ENCODE peak calls at places on chromosomes 1 and 21, in five cellular contexts. V is psoas muscle, F is HCT116, B is cardiac muscle cell, K is neural progenitor cell. A is an unnamed sample. For H3K4me1 and H3K27me3, the result is how much of the 10 kb centered on the place peaks cover.

GRCh38 chr1:209652121-209652742 is at the start of gene LAMB3:
- DNase-seq in F (peak), K (no peak), B (no peak), V (no peak), A (peak)

GRCh38 chr1:93056649-93057048 is 22.4 kb upstream of the MTF2 start:
- DNase-seq in V (no peak), F (no peak), K (no peak), B (no peak), A (no peak)

GRCh38 chr1:184755226-184756065 is 788 bp upstream of the EDEM3 start:
- DNase-seq in B (peak), K (peak), F (no peak), V (no peak), A (peak)

GRCh38 chr1:226552061-226552460 is 3.5 kb downstream of the STUM start:
- DNase-seq in F (no peak), K (no peak), V (no peak), B (no peak), A (no peak)

GRCh38 chr1:238690415-238690814 is 696.0 kb upstream of the CHRM3 start:
- DNase-seq in V (no peak), B (peak), K (no peak), F (no peak), A (no peak)

GRCh38 chr1:47407481-47407880 is 8.6 kb upstream of the FOXE3 start:
- DNase-seq in B (no peak), K (no peak), V (no peak), F (no peak), A (no peak)

GRCh38 chr1:101366513-101367215 is 129.8 kb downstream of the S1PR1 start:
- DNase-seq in F (no peak), B (peak), V (no peak), K (no peak), A (no peak)

GRCh38 chr1:219993554-219994433 is 52.5 kb downstream of the EPRS1 start:
- DNase-seq in B (no peak), F (no peak), V (no peak), K (no peak), A (no peak)

GRCh38 chr1:231850786-231851185 is 224.2 kb downstream of the DISC1 start:
- DNase-seq in V (no peak), K (no peak), F (no peak), B (peak), A (no peak)

GRCh38 chr1:38027201-38028104 is 14.9 kb downstream of the UTP11 start:
- DNase-seq in B (no peak), F (no peak), V (no peak), K (no peak), A (no peak)

GRCh38 chr1:46539968-46540367 is 11.5 kb downstream of the KNCN start:
- DNase-seq in F (no peak), B (peak), V (no peak), K (no peak), A (no peak)

GRCh38 chr1:23291706-23292105 is 52.4 kb downstream of the HNRNPR start:
- DNase-seq in F (no peak), K (no peak), B (no peak), V (no peak), A (no peak)

GRCh38 chr1:36511804-36512798 is 29.4 kb upstream of the CSF3R start:
- DNase-seq in K (no peak), V (no peak), F (no peak), B (no peak), A (no peak)

GRCh38 chr1:92882817-92883216 is 51.0 kb downstream of the RPL5 start:
- DNase-seq in F (no peak), K (no peak), V (no peak), B (no peak), A (no peak)

GRCh38 chr1:92442351-92442750 is 44.4 kb downstream of the GFI1 start:
- DNase-seq in F (no peak), K (no peak), B (no peak), V (no peak), A (no peak)

GRCh38 chr1:48936436-48936835 is 159.7 kb upstream of the BEND5 start:
- DNase-seq in K (no peak), V (no peak), F (no peak), B (no peak), A (no peak)

GRCh38 chr1:111507411-111508201 is 4.2 kb upstream of the ADORA3 start:
- DNase-seq in B (peak), K (peak), F (no peak), V (peak), A (peak)

GRCh38 chr1:190303501-190303900 is 174.2 kb downstream of the BRINP3 start:
- DNase-seq in F (no peak), K (no peak), V (no peak), B (no peak), A (no peak)

GRCh38 chr21:42731264-42732032 is 78.0 kb downstream of the PDE9A start:
- DNase-seq in V (no peak), F (peak), B (no peak), K (no peak), A (no peak)

GRCh38 chr1:204711103-204711946 is 25.8 kb upstream of the LRRN2 start:
- DNase-seq in B (peak), K (no peak), F (no peak), V (no peak), A (no peak)

GRCh38 chr21:26686278-26686677 is 113.2 kb upstream of the CYYR1 start:
- DNase-seq in V (no peak), K (no peak), F (no peak), B (peak), A (no peak)

GRCh38 chr1:107687846-107688753 is 276.9 kb downstream of the VAV3 start:
- DNase-seq in B (peak), V (no peak), K (no peak), F (no peak), A (no peak)

GRCh38 chr1:47906009-47906432 is 91.2 kb downstream of the TRABD2B start:
- DNase-seq in F (peak), B (peak), V (no peak), K (no peak), A (no peak)

GRCh38 chr1:44267438-44267837 is 54.2 kb downstream of the DMAP1 start:
- DNase-seq in B (no peak), V (no peak), F (no peak), K (no peak), A (peak)

GRCh38 chr1:110523011-110523410 is 4.0 kb upstream of the KCNA10 start:
- DNase-seq in K (no peak), F (no peak), V (no peak), B (no peak), A (no peak)

GRCh38 chr1:32769524-32770220 is 47.5 kb downstream of the YARS1 start:
- DNase-seq in B (peak), K (no peak), F (peak), V (peak), A (no peak)

GRCh38 chr1:219963432-219963831 is 35.1 kb upstream of the SLC30A10 start:
- DNase-seq in F (no peak), B (no peak), K (no peak), V (no peak), A (no peak)

GRCh38 chr1:205812271-205812877 is 624 bp downstream of the SLC41A1 start:
- DNase-seq in K (peak), F (no peak), V (no peak), B (peak), A (no peak)

GRCh38 chr1:168504064-168504837 is 39.5 kb downstream of the XCL2 start:
- DNase-seq in F (no peak), B (peak), K (no peak), V (peak), A (no peak)

GRCh38 chr1:244835276-244836134 is at the start of gene COX20:
- DNase-seq in B (peak), F (peak), K (peak), V (peak), A (peak)

GRCh38 chr21:26115899-26116298 is 54.7 kb downstream of the APP start:
- DNase-seq in F (no peak), B (peak), K (no peak), V (no peak), A (no peak)

GRCh38 chr1:93963585-93963984 is 54.4 kb upstream of the GCLM start:
- DNase-seq in K (no peak), V (no peak), B (peak), F (no peak), A (no peak)

GRCh38 chr1:230867119-230867902 is 1.0 kb downstream of the C1orf198 start:
- DNase-seq in K (no peak), B (no peak), F (no peak), V (no peak), A (no peak)

GRCh38 chr1:111734426-111734825 is 4.8 kb downstream of the INKA2 start:
- DNase-seq in F (no peak), V (no peak), K (no peak), B (no peak), A (no peak)

DNA sequence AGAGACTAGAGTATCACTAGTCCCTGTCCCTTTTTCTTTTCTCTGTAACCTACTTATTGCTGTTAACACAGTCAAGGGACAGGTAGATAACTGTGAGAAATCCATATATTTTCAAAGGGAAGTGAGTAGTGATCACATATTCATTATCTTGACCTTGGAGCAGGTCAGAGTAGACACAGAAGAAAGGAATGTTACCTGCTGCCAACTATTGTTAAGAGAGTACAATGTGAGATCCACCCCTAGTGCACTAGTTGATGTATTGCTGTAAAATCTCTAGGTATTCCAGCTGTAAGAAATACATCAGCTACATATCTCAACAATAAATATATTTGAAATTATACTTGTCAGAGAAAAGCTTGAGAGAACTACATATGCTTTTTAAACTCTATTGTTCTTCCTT is 68.7 kb upstream of the ADGRL2 start:
- DNase-seq in B (peak), F (no peak), K (no peak), V (no peak), A (no peak)
- TF ChIP-seq CTCF in B (no peak), F (no peak), K (no peak), V (no peak), A (no peak)

DNA sequence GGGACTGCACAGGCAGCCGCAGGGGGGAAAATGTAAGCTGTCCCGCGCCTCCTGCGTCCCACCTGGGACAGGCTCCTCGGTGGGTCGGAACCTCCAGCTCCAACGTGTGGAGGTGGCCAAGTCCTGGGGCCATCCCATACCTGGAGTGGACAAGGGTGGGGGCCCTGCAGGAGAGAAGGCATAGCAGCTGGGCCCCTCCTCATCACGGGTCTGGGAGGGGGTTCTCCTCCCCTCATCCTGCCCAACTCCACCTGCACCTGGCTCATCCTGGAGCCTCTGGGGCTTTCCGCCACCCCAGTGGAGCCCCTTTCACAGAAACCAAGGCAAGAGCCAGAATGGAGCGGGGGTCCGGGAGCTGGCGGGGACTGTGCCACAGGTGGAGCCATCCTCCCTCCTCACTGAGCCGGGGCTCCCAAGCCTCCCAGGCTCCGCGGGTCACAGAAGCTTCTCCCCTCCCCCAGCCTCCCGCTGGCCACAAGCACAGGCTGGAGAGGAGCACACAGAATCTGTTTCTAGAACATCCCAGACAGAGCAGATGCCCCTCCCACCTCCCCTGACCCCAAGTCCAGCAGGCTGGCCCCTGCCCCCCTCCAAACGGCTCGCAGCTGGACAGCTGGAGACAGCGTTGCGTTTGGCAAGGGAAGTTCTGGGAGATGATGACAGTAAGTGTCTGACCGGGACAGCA is 65.8 kb downstream of the MEGF6 start:
- DNase-seq in B (peak), K (peak), F (no peak), V (no peak), A (no peak)
- H3K4me1 ChIP-seq in B (under half), K (under half), F (under half), V (under half), A (under half)

GRCh38 chr1:87916965-87917364 is 588.3 kb downstream of the LMO4 start:
- DNase-seq in F (no peak), K (no peak), B (peak), V (no peak), A (no peak)
- H3K27me3 ChIP-seq in F (under half), K (under half), B (under half), V (under half), A (under half)

DNA sequence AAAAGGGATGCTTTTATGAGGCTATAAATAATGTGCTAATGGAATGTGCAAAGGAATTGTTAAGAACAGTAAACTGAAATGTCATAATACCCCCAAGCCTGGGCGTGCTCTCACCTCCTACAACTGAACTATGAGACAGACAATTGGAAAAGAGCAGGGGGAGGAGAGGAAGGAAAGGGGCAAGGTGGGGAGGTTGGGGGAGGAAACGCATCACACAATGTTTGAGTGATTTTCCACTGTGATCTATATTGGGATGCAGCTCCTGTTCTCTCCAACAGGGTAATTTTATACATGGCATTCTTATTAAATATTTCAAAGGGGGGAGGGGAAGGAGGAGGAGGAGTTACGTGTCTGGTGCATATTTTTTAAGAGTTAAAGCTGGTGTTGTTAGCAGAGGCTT is 107.6 kb upstream of the ESRRG start:
- DNase-seq in F (no peak), B (no peak), V (no peak), K (no peak), A (no peak)
- TF ChIP-seq CTCF in F (no peak), B (no peak), V (no peak), K (no peak), A (no peak)

GRCh38 chr1:56548566-56548965 is 30.8 kb downstream of the PLPP3 start:
- DNase-seq in B (no peak), F (no peak), K (no peak), V (no peak), A (no peak)
- H3K4me1 ChIP-seq in B (under half), F (under half), K (half or more), V (half or more), A (under half)

GRCh38 chr1:18537386-18538306 is 56.9 kb downstream of the KLHDC7A start:
- DNase-seq in K (no peak), V (no peak), B (no peak), F (no peak), A (no peak)
- H3K27me3 ChIP-seq in K (under half), V (under half), B (under half), F (half or more), A (under half)

GRCh38 chr1:24321712-24322635 is 2.8 kb downstream of the GRHL3 start:
- DNase-seq in F (peak), V (peak), B (peak), K (peak), A (peak)
- TF ChIP-seq CTCF in F (no peak), V (no peak), B (no peak), K (no peak), A (no peak)